ENCODE peak calls at places on chromosomes 7 and 10, in seven cellular contexts. One of them, this sample, is unnamed.

GRCh38 chr10:110764378-110764777 is 107.3 kb upstream of the PDCD4 start:
- DNase-seq in WERI-Rb-1: no peak
- DNase-seq in AG10803: no peak
- DNase-seq in Peyer's patch: no peak
- DNase-seq in A549: no peak
- DNase-seq in neural crest cell: no peak
- DNase-seq in mesothelial cell of epicardium: no peak
- DNase-seq in this sample: no peak

GRCh38 chr7:26670841-26671240 is 193.5 kb downstream of the SKAP2 start:
- DNase-seq in neural crest cell: no peak
- DNase-seq in mesothelial cell of epicardium: no peak
- DNase-seq in Peyer's patch: no peak
- DNase-seq in WERI-Rb-1: no peak
- DNase-seq in A549: no peak
- DNase-seq in AG10803: no peak
- DNase-seq in this sample: no peak

GRCh38 chr10:72334832-72335393 is 19.8 kb downstream of the DNAJB12 start:
- DNase-seq in AG10803: peak; percentile 31
- DNase-seq in neural crest cell: no peak
- DNase-seq in A549: no peak
- DNase-seq in mesothelial cell of epicardium: no peak
- DNase-seq in Peyer's patch: peak; percentile 97
- DNase-seq in WERI-Rb-1: no peak
- DNase-seq in this sample: peak; percentile 92

GRCh38 chr7:156827587-156828203 is 65.3 kb downstream of the LMBR1 start:
- DNase-seq in neural crest cell: no peak
- DNase-seq in A549: peak; percentile 39
- DNase-seq in mesothelial cell of epicardium: no peak
- DNase-seq in WERI-Rb-1: no peak
- DNase-seq in Peyer's patch: no peak
- DNase-seq in AG10803: peak; percentile 36
- DNase-seq in this sample: no peak

GRCh38 chr10:133000648-133001047 is 58.3 kb upstream of the CFAP46 start:
- DNase-seq in Peyer's patch: no peak
- DNase-seq in neural crest cell: no peak
- DNase-seq in WERI-Rb-1: no peak
- DNase-seq in mesothelial cell of epicardium: no peak
- DNase-seq in AG10803: no peak
- DNase-seq in A549: no peak
- DNase-seq in this sample: no peak

GRCh38 chr7:23107781-23108180 is 2.2 kb downstream of the KLHL7 start:
- DNase-seq in WERI-Rb-1: no peak
- DNase-seq in neural crest cell: no peak
- DNase-seq in mesothelial cell of epicardium: no peak
- DNase-seq in AG10803: no peak
- DNase-seq in A549: no peak
- DNase-seq in Peyer's patch: no peak
- DNase-seq in this sample: no peak

GRCh38 chr10:124829447-124830115 is 28.0 kb downstream of the ABRAXAS2 start:
- DNase-seq in Peyer's patch: no peak
- DNase-seq in A549: no peak
- DNase-seq in mesothelial cell of epicardium: no peak
- DNase-seq in WERI-Rb-1: no peak
- DNase-seq in neural crest cell: no peak
- DNase-seq in AG10803: no peak
- DNase-seq in this sample: no peak

GRCh38 chr10:70191906-70192305 is 21.6 kb upstream of the SAR1A start:
- DNase-seq in A549: no peak
- DNase-seq in mesothelial cell of epicardium: no peak
- DNase-seq in Peyer's patch: no peak
- DNase-seq in AG10803: peak; percentile 98
- DNase-seq in WERI-Rb-1: no peak
- DNase-seq in neural crest cell: no peak
- DNase-seq in this sample: no peak

GRCh38 chr10:97612386-97612785 is 20.9 kb downstream of the MORN4 start:
- DNase-seq in mesothelial cell of epicardium: no peak
- DNase-seq in AG10803: peak; percentile 55
- DNase-seq in WERI-Rb-1: peak; percentile 20
- DNase-seq in neural crest cell: no peak
- DNase-seq in Peyer's patch: no peak
- DNase-seq in A549: peak; percentile 70
- DNase-seq in this sample: peak; percentile 17

DNA sequence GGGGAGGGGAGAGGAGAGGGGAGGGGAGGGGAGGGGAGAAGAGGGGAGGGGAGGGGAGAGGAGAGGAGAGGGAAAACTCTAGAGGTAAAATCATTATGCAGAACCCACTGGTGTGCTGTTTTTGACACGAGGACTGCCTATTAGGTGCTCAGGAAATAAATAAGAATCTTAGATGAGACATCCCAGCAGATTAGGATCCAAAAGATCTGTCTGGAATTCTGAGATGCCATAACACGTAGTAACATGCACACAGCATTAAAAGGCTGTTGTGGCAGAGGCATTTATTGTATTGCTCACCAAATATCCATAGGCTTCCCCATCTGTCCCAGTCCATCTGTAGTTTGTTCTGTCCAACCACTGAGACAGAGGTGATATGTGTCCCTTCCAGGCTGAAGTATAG is 40.8 kb upstream of the KMT2E start:
- DNase-seq in WERI-Rb-1: no peak
- DNase-seq in mesothelial cell of epicardium: no peak
- DNase-seq in AG10803: no peak
- DNase-seq in neural crest cell: no peak
- DNase-seq in Peyer's patch: no peak
- DNase-seq in A549: no peak
- DNase-seq in this sample: no peak
- TF ChIP-seq CTCF in WERI-Rb-1: no peak
- TF ChIP-seq CTCF in mesothelial cell of epicardium: no peak
- TF ChIP-seq CTCF in AG10803: no peak
- TF ChIP-seq CTCF in neural crest cell: no peak
- TF ChIP-seq CTCF in Peyer's patch: no peak
- TF ChIP-seq CTCF in A549: no peak
- TF ChIP-seq CTCF in this sample: no peak

DNA sequence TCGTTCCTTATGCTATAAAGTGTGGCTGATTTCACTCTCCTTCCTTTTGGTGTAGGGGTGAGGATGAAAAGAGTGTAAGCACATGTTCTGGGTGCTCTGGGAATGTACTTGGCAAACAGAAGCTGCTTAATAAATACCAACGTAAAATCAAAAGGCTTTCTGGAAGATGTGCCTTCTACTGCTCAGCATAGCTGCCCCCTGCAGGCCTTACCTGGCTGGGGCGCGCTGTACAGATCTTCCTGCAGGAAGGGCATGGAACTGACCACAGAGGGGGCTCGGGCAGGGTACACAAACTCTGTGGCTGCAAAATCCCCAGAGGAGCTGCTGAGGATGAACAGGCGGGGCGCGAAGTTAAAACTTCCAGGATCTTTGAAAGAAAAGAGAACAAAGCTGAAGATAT is 169.4 kb downstream of the SVIL start:
- DNase-seq in neural crest cell: no peak
- DNase-seq in A549: peak; percentile 24
- DNase-seq in WERI-Rb-1: no peak
- DNase-seq in AG10803: no peak
- DNase-seq in Peyer's patch: no peak
- DNase-seq in mesothelial cell of epicardium: no peak
- DNase-seq in this sample: no peak
- TF ChIP-seq CTCF in neural crest cell: peak; percentile 47
- TF ChIP-seq CTCF in A549: peak; percentile 16
- TF ChIP-seq CTCF in WERI-Rb-1: peak; percentile 40
- TF ChIP-seq CTCF in AG10803: peak; percentile 15
- TF ChIP-seq CTCF in Peyer's patch: no peak
- TF ChIP-seq CTCF in mesothelial cell of epicardium: no peak
- TF ChIP-seq CTCF in this sample: peak; percentile 36

GRCh38 chr7:37921340-37921805 is 933 bp downstream of the EPDR1 start:
- DNase-seq in neural crest cell: no peak
- DNase-seq in AG10803: peak; percentile 12
- DNase-seq in A549: peak; percentile 76
- DNase-seq in mesothelial cell of epicardium: peak; percentile 42
- DNase-seq in WERI-Rb-1: peak; percentile 57
- DNase-seq in Peyer's patch: peak; percentile 62
- DNase-seq in this sample: peak; percentile 54
- TF ChIP-seq CTCF in neural crest cell: peak; percentile 22
- TF ChIP-seq CTCF in AG10803: peak; percentile 24
- TF ChIP-seq CTCF in A549: peak; percentile 21
- TF ChIP-seq CTCF in mesothelial cell of epicardium: no peak
- TF ChIP-seq CTCF in WERI-Rb-1: peak; percentile 44
- TF ChIP-seq CTCF in Peyer's patch: no peak
- TF ChIP-seq CTCF in this sample: no peak

DNA sequence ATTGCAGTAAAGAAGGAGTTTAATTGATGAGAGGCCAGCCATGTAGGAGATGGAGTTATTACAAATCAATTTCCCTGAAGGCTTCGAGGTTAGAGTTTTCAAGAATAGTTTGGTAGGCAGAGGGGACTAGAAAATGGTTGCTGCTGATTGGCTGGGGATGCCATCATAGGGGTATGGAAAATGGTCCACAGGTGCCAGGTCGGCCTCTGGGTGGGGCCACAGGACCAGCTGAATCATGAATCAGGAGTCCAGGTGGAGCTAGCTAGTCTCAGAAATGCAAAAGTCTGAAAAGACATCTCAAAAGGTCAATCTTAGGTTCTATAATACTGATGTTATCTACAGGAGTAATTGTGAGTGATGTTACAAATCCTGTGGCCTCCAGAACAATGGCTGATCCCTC is 714.0 kb upstream of the GHITM start:
- DNase-seq in neural crest cell: no peak
- DNase-seq in Peyer's patch: no peak
- DNase-seq in AG10803: no peak
- DNase-seq in mesothelial cell of epicardium: no peak
- DNase-seq in WERI-Rb-1: peak; percentile 21
- DNase-seq in A549: no peak
- DNase-seq in this sample: no peak
- TF ChIP-seq CTCF in neural crest cell: no peak
- TF ChIP-seq CTCF in Peyer's patch: no peak
- TF ChIP-seq CTCF in AG10803: no peak
- TF ChIP-seq CTCF in mesothelial cell of epicardium: no peak
- TF ChIP-seq CTCF in WERI-Rb-1: peak; percentile 20
- TF ChIP-seq CTCF in A549: no peak
- TF ChIP-seq CTCF in this sample: no peak

DNA sequence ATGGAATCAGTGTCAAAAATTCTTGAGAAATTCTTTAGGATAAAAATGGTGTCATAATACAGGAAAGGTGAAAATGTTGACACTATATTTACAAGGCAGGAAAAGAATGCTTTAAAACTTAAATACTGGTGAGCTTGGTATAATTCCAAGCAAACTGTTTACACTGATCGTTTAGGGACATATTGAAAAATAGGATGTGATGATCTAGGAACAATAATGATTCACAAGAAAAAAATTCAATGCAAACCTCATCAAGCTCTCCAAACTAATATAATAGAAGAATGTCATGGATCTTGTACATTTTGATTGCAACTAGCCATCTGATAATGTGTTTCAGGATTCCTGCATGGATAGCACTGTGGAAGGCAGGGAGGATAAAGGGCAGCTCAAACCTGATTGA is 98.4 kb downstream of the CHRM2 start:
- DNase-seq in AG10803: no peak
- DNase-seq in neural crest cell: no peak
- DNase-seq in WERI-Rb-1: no peak
- DNase-seq in Peyer's patch: no peak
- DNase-seq in A549: no peak
- DNase-seq in mesothelial cell of epicardium: no peak
- DNase-seq in this sample: no peak
- TF ChIP-seq CTCF in AG10803: no peak
- TF ChIP-seq CTCF in neural crest cell: no peak
- TF ChIP-seq CTCF in WERI-Rb-1: no peak
- TF ChIP-seq CTCF in Peyer's patch: no peak
- TF ChIP-seq CTCF in A549: no peak
- TF ChIP-seq CTCF in mesothelial cell of epicardium: no peak
- TF ChIP-seq CTCF in this sample: no peak

DNA sequence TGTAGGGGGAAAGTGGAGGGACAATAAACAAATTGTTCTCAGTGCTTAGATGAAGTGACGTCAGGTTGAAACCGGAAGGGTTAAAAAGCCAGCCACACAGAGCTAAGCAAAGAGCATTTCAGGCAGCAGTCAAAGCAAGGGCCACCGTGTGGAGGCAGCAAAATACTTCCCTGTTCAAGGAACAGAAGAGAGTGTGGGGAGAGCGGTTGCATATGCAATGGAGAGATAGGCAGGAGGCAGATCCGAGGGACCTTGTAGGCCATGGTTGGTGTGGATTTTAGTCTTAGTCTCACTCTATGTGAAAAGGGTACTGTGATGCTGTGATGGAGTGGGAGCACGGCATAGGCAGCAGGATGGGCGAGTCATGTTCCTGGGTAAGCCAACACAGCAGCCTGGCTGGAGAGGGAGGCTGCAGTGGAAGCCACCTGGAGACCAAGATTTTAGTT is 3.8 kb upstream of the STN1 start:
- DNase-seq in neural crest cell: peak; percentile 21
- DNase-seq in A549: peak; percentile 48
- DNase-seq in AG10803: no peak
- DNase-seq in Peyer's patch: peak; percentile 59
- DNase-seq in WERI-Rb-1: peak; percentile 45
- DNase-seq in mesothelial cell of epicardium: no peak
- DNase-seq in this sample: peak; percentile 36
- TF ChIP-seq CTCF in neural crest cell: no peak
- TF ChIP-seq CTCF in A549: no peak
- TF ChIP-seq CTCF in AG10803: no peak
- TF ChIP-seq CTCF in Peyer's patch: peak; percentile 32
- TF ChIP-seq CTCF in WERI-Rb-1: peak; percentile 34
- TF ChIP-seq CTCF in mesothelial cell of epicardium: no peak
- TF ChIP-seq CTCF in this sample: no peak

DNA sequence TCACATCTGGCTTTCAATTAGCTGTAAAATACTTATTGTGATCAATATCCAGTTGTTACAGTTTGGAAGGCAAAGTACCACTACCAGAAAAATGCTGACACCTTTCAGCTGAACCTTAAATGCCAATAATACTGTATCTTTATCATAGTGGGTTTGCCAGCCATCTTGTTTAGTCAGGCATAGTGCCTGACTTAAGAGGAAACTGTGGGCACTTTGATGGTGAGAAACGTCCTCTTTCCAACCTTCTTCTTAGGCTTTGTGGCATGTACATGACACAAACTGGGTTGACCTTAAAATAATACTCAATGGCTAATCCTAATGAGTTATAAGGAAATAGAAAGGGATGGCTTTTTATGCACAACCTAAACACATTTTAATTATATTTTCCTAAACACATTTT is 52.3 kb upstream of the PRR15 start:
- DNase-seq in A549: no peak
- DNase-seq in Peyer's patch: no peak
- DNase-seq in AG10803: no peak
- DNase-seq in neural crest cell: no peak
- DNase-seq in WERI-Rb-1: no peak
- DNase-seq in mesothelial cell of epicardium: no peak
- DNase-seq in this sample: no peak
- TF ChIP-seq CTCF in A549: no peak
- TF ChIP-seq CTCF in Peyer's patch: no peak
- TF ChIP-seq CTCF in AG10803: no peak
- TF ChIP-seq CTCF in neural crest cell: no peak
- TF ChIP-seq CTCF in WERI-Rb-1: no peak
- TF ChIP-seq CTCF in mesothelial cell of epicardium: no peak
- TF ChIP-seq CTCF in this sample: no peak

This sample was measured in Calu3.